ENCODE peak calls at places on chromosomes 5 and 9, in eight cellular contexts. O, G, Y, W, E, J, V and L are unnamed samples.

GRCh38 chr5:113164016-113164415 is 187.4 kb downstream of the DCP2 start:
- DNase-seq in O (no peak), G (no peak), Y (no peak), W (no peak), E (no peak), J (no peak), V (no peak), L (no peak)

GRCh38 chr9:89664010-89664409 is 59.2 kb downstream of the GADD45G start:
- DNase-seq in O (no peak), G (no peak), Y (peak; percentile 50), W (no peak), E (no peak), J (no peak), V (no peak), L (no peak)

GRCh38 chr9:134066546-134066922 is 1.3 kb downstream of the BRD3 start:
- DNase-seq in O (peak; percentile 25), G (no peak), Y (no peak), W (no peak), E (no peak), J (no peak), V (peak; percentile 28), L (no peak)

GRCh38 chr9:81474125-81474524 is 215.2 kb downstream of the TLE1 start:
- DNase-seq in O (no peak), G (no peak), Y (no peak), W (no peak), E (no peak), J (no peak), V (no peak), L (no peak)

GRCh38 chr5:168601972-168602371 is 22.8 kb upstream of the PANK3 start:
- DNase-seq in O (no peak), G (no peak), Y (no peak), W (no peak), E (no peak), J (no peak), V (no peak), L (no peak)

GRCh38 chr9:114155967-114156294 is 594 bp downstream of the COL27A1 start:
- DNase-seq in O (no peak), G (no peak), Y (no peak), W (no peak), E (no peak), J (no peak), V (no peak), L (peak; percentile 60)

GRCh38 chr5:1523480-1523792 is 324 bp downstream of the LPCAT1 start:
- DNase-seq in O (no peak), G (no peak), Y (no peak), W (no peak), E (no peak), J (peak; percentile 18), V (no peak), L (no peak)

GRCh38 chr9:107176701-107177100 is 106.4 kb upstream of the RAD23B start:
- DNase-seq in O (no peak), G (no peak), Y (no peak), W (no peak), E (no peak), J (no peak), V (no peak), L (no peak)

GRCh38 chr5:10756539-10756938 is 4.5 kb downstream of the DAP start:
- DNase-seq in O (no peak), G (no peak), Y (no peak), W (no peak), E (no peak), J (no peak), V (no peak), L (no peak)

GRCh38 chr5:137845472-137845871 is 22.2 kb upstream of the MYOT start:
- DNase-seq in O (no peak), G (no peak), Y (no peak), W (no peak), E (no peak), J (no peak), V (no peak), L (no peak)

GRCh38 chr5:58905944-58906343 is 323.1 kb downstream of the RAB3C start:
- DNase-seq in O (no peak), G (no peak), Y (no peak), W (no peak), E (no peak), J (no peak), V (no peak), L (no peak)

GRCh38 chr5:113278976-113279375 is 155.8 kb downstream of the TSSK1B start:
- DNase-seq in O (no peak), G (no peak), Y (no peak), W (no peak), E (no peak), J (no peak), V (no peak), L (no peak)

GRCh38 chr5:136891601-136892000 is 526.3 kb upstream of the TRPC7 start:
- DNase-seq in O (no peak), G (no peak), Y (no peak), W (no peak), E (no peak), J (no peak), V (no peak), L (no peak)

GRCh38 chr5:32098806-32099435 is 75.2 kb downstream of the GOLPH3 start:
- DNase-seq in O (peak; percentile 16), G (no peak), Y (no peak), W (no peak), E (no peak), J (no peak), V (no peak), L (no peak)

GRCh38 chr9:128902351-128903078 is 18.3 kb upstream of the PHYHD1 start:
- DNase-seq in O (peak; percentile 66), G (no peak), Y (no peak), W (peak; percentile 88), E (no peak), J (peak; percentile 86), V (no peak), L (no peak)

GRCh38 chr9:15307523-15307841 is 466 bp upstream of the TTC39B start:
- DNase-seq in O (no peak), G (no peak), Y (no peak), W (no peak), E (no peak), J (no peak), V (no peak), L (no peak)

GRCh38 chr9:15308511-15308910 is 1.5 kb upstream of the TTC39B start:
- DNase-seq in O (no peak), G (no peak), Y (no peak), W (no peak), E (no peak), J (no peak), V (no peak), L (no peak)

GRCh38 chr9:15306757-15307522 is at the start of gene TTC39B:
- DNase-seq in O (peak; percentile 96), G (peak; percentile 86), Y (peak; percentile 96), W (peak; percentile 94), E (peak; percentile 87), J (peak; percentile 96), V (peak; percentile 74), L (peak; percentile 96)

GRCh38 chr9:15304620-15305019 is 2.4 kb downstream of the TTC39B start:
- DNase-seq in O (no peak), G (no peak), Y (no peak), W (no peak), E (peak; percentile 27), J (no peak), V (no peak), L (peak; percentile 76)

DNA sequence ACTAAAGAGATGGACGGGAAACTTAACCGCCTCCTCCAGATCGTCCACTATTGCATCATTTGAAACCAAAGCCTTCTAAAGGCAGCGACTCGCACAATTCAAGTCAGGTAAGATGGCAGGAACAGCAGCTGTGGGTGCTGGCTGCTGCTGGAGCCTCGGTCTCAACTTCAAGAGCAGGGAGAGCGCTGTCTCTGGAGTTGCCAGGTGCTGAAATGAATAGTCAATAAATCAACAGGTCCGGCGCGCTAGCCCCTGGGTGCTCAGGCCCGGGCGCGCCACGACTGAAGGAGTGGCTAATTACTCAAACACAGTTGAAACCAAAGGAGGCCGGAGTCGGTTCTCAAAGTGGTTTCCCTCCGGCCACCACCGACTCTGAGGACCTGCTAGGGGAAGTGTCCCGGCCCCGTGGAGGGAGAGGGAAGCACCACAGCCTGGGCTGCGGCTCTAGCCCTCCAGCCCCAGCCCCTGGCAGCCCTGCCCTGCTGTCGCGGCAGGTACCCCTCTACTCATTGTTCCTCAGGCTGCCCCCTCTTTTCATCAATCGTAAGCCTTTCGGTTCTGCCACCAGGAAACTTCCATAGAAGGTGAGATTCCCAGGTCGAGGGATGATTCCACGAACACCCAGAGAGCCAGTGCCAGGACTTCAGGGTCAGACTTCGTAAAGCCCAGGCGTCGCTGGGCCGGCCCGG is 804 bp downstream of the TTC39B start:
- DNase-seq in O (peak; percentile 83), G (peak; percentile 46), Y (peak; percentile 79), W (peak; percentile 83), E (peak; percentile 59), J (peak; percentile 78), V (no peak), L (peak; percentile 72)
- TF ChIP-seq POLR2A in O (no peak), G (no peak), Y (no peak), W (no peak), E (no peak), J (peak; percentile 49), V (no peak), L (no peak)

GRCh38 chr5:40972434-40972833 is 63.1 kb downstream of the C7 start:
- DNase-seq in O (no peak), G (no peak), Y (no peak), W (no peak), E (no peak), J (no peak), V (no peak), L (no peak)

GRCh38 chr5:40973364-40974004 is 64.2 kb downstream of the C7 start:
- DNase-seq in O (no peak), G (no peak), Y (no peak), W (no peak), E (no peak), J (no peak), V (no peak), L (no peak)

GRCh38 chr5:40981420-40981819 is 72.1 kb downstream of the C7 start:
- DNase-seq in O (no peak), G (no peak), Y (no peak), W (no peak), E (no peak), J (no peak), V (no peak), L (no peak)

DNA sequence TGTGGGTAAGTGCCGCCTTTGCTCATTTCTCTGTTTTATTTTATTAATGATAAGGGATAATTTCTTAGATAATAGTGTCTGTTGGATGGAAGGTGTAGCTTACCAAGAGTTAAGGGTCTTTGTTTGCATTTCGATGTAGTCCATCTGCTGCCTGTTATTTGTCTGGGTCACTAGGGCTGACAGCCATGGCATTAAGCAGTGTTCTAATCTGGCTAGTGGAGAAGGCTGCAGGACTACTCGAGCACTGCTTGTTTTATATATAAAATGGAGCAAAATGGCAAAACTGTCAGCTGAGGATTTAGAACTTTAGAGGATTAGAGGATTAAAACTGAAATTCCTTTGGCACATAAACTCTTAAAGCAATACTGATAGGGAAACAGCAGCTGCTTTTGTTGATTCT is 67.5 kb downstream of the C7 start:
- DNase-seq in O (no peak), G (no peak), Y (no peak), W (no peak), E (no peak), J (no peak), V (no peak), L (no peak)
- H3K9me3 ChIP-seq in O (no peaks in the 10 kb centered on the region), G (no peaks in the 10 kb centered on the region), Y (no peaks in the 10 kb centered on the region), W (no peaks in the 10 kb centered on the region), E (no peaks in the 10 kb centered on the region), J (no peaks in the 10 kb centered on the region), V (no peaks in the 10 kb centered on the region), L (no peaks in the 10 kb centered on the region)

GRCh38 chr5:129904102-129904666 is at the start of gene CHSY3:
- DNase-seq in O (peak; percentile 80), G (peak; percentile 72), Y (peak; percentile 90), W (peak; percentile 87), E (peak; percentile 25), J (peak; percentile 78), V (peak; percentile 40), L (peak; percentile 94)
- TF ChIP-seq POLR2A in O (no peak), G (no peak), Y (no peak), W (no peak), E (no peak), J (no peak), V (no peak), L (peak; percentile 28)

GRCh38 chr5:126030698-126031097 is 392.5 kb upstream of the GRAMD2B start:
- DNase-seq in O (no peak), G (no peak), Y (no peak), W (no peak), E (no peak), J (no peak), V (no peak), L (no peak)
- H3K9me3 ChIP-seq in O (peaks cover 6% of the 10 kb centered on the region), G (peaks cover 7% of the 10 kb centered on the region), Y (peaks cover 5% of the 10 kb centered on the region), W (peaks cover 6% of the 10 kb centered on the region), E (peaks cover 33% of the 10 kb centered on the region), J (peaks cover 19% of the 10 kb centered on the region), V (peaks cover 4% of the 10 kb centered on the region), L (no peaks in the 10 kb centered on the region)